ENCODE peak calls at places on chromosome X, in nine cellular contexts. Q, K, P, B, U, R, A, J and G are unnamed samples.
A peak's percentile ranks its signal among the peaks of the same experiment; 100 is the strongest.

GRCh38 chrX:15056044-15056443 is 182.8 kb downstream of the MOSPD2 start:
- DNase-seq in Q (no peak), K (no peak), P (no peak), B (no peak), U (no peak), R (no peak), A (no peak), J (no peak), G (no peak)

GRCh38 chrX:30301977-30302376 is 7.2 kb downstream of the NR0B1 start:
- DNase-seq in Q (no peak), K (no peak), P (no peak), B (peak; percentile 36), U (no peak), R (peak; percentile 25), A (peak; percentile 7), J (no peak), G (no peak)

GRCh38 chrX:131895002-131895401 is 128.1 kb upstream of the STK26 start:
- DNase-seq in Q (no peak), K (no peak), P (no peak), B (no peak), U (no peak), R (no peak), A (no peak), J (no peak), G (no peak)

GRCh38 chrX:118729043-118729652 is 1.7 kb downstream of the IL13RA1 start:
- DNase-seq in Q (no peak), K (no peak), P (no peak), B (no peak), U (no peak), R (no peak), A (no peak), J (no peak), G (no peak)

GRCh38 chrX:9148626-9149385 is 114.9 kb upstream of the FAM9B start:
- DNase-seq in Q (no peak), K (no peak), P (no peak), B (peak; percentile 86), U (no peak), R (peak; percentile 65), A (peak; percentile 14), J (no peak), G (no peak)

GRCh38 chrX:72182924-72183323 is 1.4 kb downstream of the PIN4 start:
- DNase-seq in Q (no peak), K (no peak), P (no peak), B (no peak), U (no peak), R (no peak), A (no peak), J (no peak), G (no peak)

GRCh38 chrX:103338663-103339062 is 8.6 kb downstream of the TCEAL7 start:
- DNase-seq in Q (no peak), K (no peak), P (no peak), B (no peak), U (no peak), R (no peak), A (no peak), J (no peak), G (no peak)

GRCh38 chrX:68829594-68830485 is 1.0 kb downstream of the EFNB1 start:
- DNase-seq in Q (peak; percentile 29), K (no peak), P (peak; percentile 15), B (peak; percentile 48), U (peak; percentile 80), R (peak; percentile 65), A (no peak), J (no peak), G (peak; percentile 52)

GRCh38 chrX:110851780-110852179 is 56.2 kb upstream of the CHRDL1 start:
- DNase-seq in Q (no peak), K (no peak), P (no peak), B (peak; percentile 33), U (peak; percentile 82), R (peak; percentile 31), A (no peak), J (no peak), G (no peak)

GRCh38 chrX:146831994-146832393 is 17.4 kb upstream of the CXorf51A start:
- DNase-seq in Q (no peak), K (no peak), P (no peak), B (no peak), U (peak; percentile 46), R (no peak), A (no peak), J (no peak), G (no peak)

GRCh38 chrX:2351999-2352995 is 148.5 kb downstream of the DHRSX start:
- DNase-seq in Q (no peak), K (no peak), P (no peak), B (peak; percentile 99), U (no peak), R (peak; percentile 75), A (no peak), J (no peak), G (no peak)

GRCh38 chrX:24732705-24733104 is 39.0 kb downstream of the POLA1 start:
- DNase-seq in Q (no peak), K (no peak), P (no peak), B (no peak), U (no peak), R (no peak), A (no peak), J (no peak), G (no peak)

GRCh38 chrX:118226060-118226428 is 109.4 kb upstream of the KLHL13 start:
- DNase-seq in Q (no peak), K (no peak), P (peak; percentile 64), B (no peak), U (no peak), R (peak; percentile 51), A (peak; percentile 10), J (no peak), G (peak; percentile 23)

GRCh38 chrX:39283239-39283638 is 482.0 kb downstream of the MID1IP1 start:
- DNase-seq in Q (no peak), K (no peak), P (no peak), B (no peak), U (no peak), R (no peak), A (no peak), J (no peak), G (no peak)

GRCh38 chrX:105876658-105877057 is 54.3 kb downstream of the NRK start:
- DNase-seq in Q (no peak), K (no peak), P (peak; percentile 18), B (no peak), U (no peak), R (peak; percentile 3), A (peak; percentile 3), J (no peak), G (no peak)

GRCh38 chrX:150225756-150226155 is 137.4 kb upstream of the MAMLD1 start:
- DNase-seq in Q (no peak), K (no peak), P (no peak), B (no peak), U (no peak), R (no peak), A (peak; percentile 11), J (no peak), G (no peak)

GRCh38 chrX:10636337-10636736 is 16.0 kb upstream of the MID1 start:
- DNase-seq in Q (no peak), K (no peak), P (peak; percentile 62), B (peak; percentile 62), U (no peak), R (peak; percentile 70), A (peak; percentile 58), J (no peak), G (peak; percentile 31)

GRCh38 chrX:15215366-15215765 is 54.5 kb downstream of the ASB9 start:
- DNase-seq in Q (no peak), K (no peak), P (peak; percentile 19), B (no peak), U (no peak), R (no peak), A (no peak), J (no peak), G (no peak)

GRCh38 chrX:72121381-72121780 is 10.3 kb downstream of the RTL5 start:
- DNase-seq in Q (peak; percentile 52), K (peak; percentile 23), P (no peak), B (peak; percentile 82), U (peak; percentile 90), R (peak; percentile 77), A (no peak), J (no peak), G (no peak)

GRCh38 chrX:48938721-48939416 is 18.5 kb downstream of the OTUD5 start:
- DNase-seq in Q (no peak), K (peak; percentile 71), P (no peak), B (no peak), U (no peak), R (no peak), A (no peak), J (peak; percentile 64), G (no peak)

GRCh38 chrX:10514891-10515290 is 105.5 kb downstream of the MID1 start:
- DNase-seq in Q (no peak), K (no peak), P (no peak), B (peak; percentile 49), U (no peak), R (peak; percentile 43), A (no peak), J (no peak), G (no peak)

GRCh38 chrX:13180807-13181206 is 136.4 kb upstream of the FAM9C start:
- DNase-seq in Q (no peak), K (no peak), P (no peak), B (peak; percentile 73), U (no peak), R (no peak), A (no peak), J (no peak), G (no peak)

GRCh38 chrX:8738588-8739189 is 6.8 kb upstream of the ANOS1 start:
- DNase-seq in Q (no peak), K (no peak), P (peak; percentile 30), B (peak; percentile 37), U (no peak), R (peak; percentile 71), A (no peak), J (no peak), G (no peak)

GRCh38 chrX:49246541-49246940 is 11.3 kb downstream of the CCDC22 start:
- DNase-seq in Q (no peak), K (no peak), P (no peak), B (no peak), U (no peak), R (no peak), A (no peak), J (no peak), G (no peak)

GRCh38 chrX:151984891-151985290 is 10.4 kb upstream of the GABRE start:
- DNase-seq in Q (no peak), K (no peak), P (no peak), B (no peak), U (no peak), R (peak; percentile 22), A (no peak), J (no peak), G (no peak)

GRCh38 chrX:6052111-6052745 is 176.4 kb downstream of the NLGN4X start:
- DNase-seq in Q (no peak), K (no peak), P (peak; percentile 49), B (no peak), U (no peak), R (no peak), A (no peak), J (no peak), G (peak; percentile 42)

GRCh38 chrX:110287605-110288004 is 30.3 kb downstream of the AMMECR1 start:
- DNase-seq in Q (no peak), K (no peak), P (no peak), B (peak; percentile 30), U (no peak), R (peak; percentile 51), A (no peak), J (no peak), G (no peak)

GRCh38 chrX:128975716-128976115 is 547.6 kb downstream of the SMARCA1 start:
- DNase-seq in Q (no peak), K (no peak), P (peak; percentile 35), B (no peak), U (no peak), R (peak; percentile 1), A (peak; percentile 70), J (no peak), G (peak; percentile 65)

GRCh38 chrX:117743469-117744251 is 372.9 kb downstream of the KLHL13 start:
- DNase-seq in Q (no peak), K (no peak), P (peak; percentile 0), B (no peak), U (no peak), R (peak; percentile 9), A (peak; percentile 7), J (no peak), G (no peak)

GRCh38 chrX:14865201-14865600 is 7.7 kb downstream of the FANCB start:
- DNase-seq in Q (no peak), K (no peak), P (no peak), B (peak; percentile 66), U (no peak), R (peak; percentile 59), A (no peak), J (no peak), G (no peak)

GRCh38 chrX:13483773-13484172 is 85.6 kb upstream of the EGFL6 start:
- DNase-seq in Q (no peak), K (no peak), P (no peak), B (no peak), U (no peak), R (no peak), A (no peak), J (no peak), G (no peak)